ENCODE peak calls at places on chromosomes 12 and 14, in seven cellular contexts. X is uterus, J is A549, W is HepG2, U is mesenchymal stem cell, K is mammary epithelial cell, B is fibroblast of lung. C is an unnamed sample. For H3K4me1, the result is how much of the 10 kb centered on the place peaks cover.

GRCh38 chr12:117718141-117718540 is 250.6 kb downstream of the KSR2 start:
- DNase-seq in X (no peak), J (no peak), W (no peak), U (no peak), K (no peak), B (no peak), C (no peak)

GRCh38 chr14:95340201-95340697 is 20.5 kb upstream of the CLMN start:
- DNase-seq in X (no peak), J (peak), W (peak), U (no peak), K (no peak), B (no peak), C (no peak)

GRCh38 chr12:47988073-47989022 is 15.9 kb downstream of the COL2A1 start:
- DNase-seq in X (no peak), J (no peak), W (no peak), U (no peak), K (no peak), B (no peak), C (no peak)

GRCh38 chr14:99354166-99354875 is 82.3 kb upstream of the BCL11B start:
- DNase-seq in X (no peak), J (no peak), W (no peak), U (no peak), K (no peak), B (no peak), C (no peak)

GRCh38 chr12:101436146-101436545 is 28.6 kb upstream of the ARL1 start:
- DNase-seq in X (no peak), J (no peak), W (no peak), U (no peak), K (no peak), B (no peak), C (no peak)

GRCh38 chr12:119822046-119822445 is 55.1 kb downstream of the CIT start:
- DNase-seq in X (no peak), J (no peak), W (no peak), U (no peak), K (no peak), B (no peak), C (no peak)

GRCh38 chr14:69716483-69717187 is 50.3 kb upstream of the SRSF5 start:
- DNase-seq in X (no peak), J (no peak), W (no peak), U (peak), K (peak), B (peak), C (no peak)

GRCh38 chr14:56811596-56812363 is 1.5 kb upstream of the OTX2 start:
- DNase-seq in X (no peak), J (no peak), W (no peak), U (no peak), K (no peak), B (no peak), C (no peak)

GRCh38 chr12:68109444-68110217 is 49.9 kb downstream of the IFNG start:
- DNase-seq in X (no peak), J (no peak), W (no peak), U (no peak), K (no peak), B (no peak), C (no peak)

GRCh38 chr12:123233505-123234299 is 466 bp downstream of the MTRFR start:
- DNase-seq in X (no peak), J (no peak), W (no peak), U (no peak), K (no peak), B (no peak), C (peak)

GRCh38 chr14:90040411-90040810 is 21.4 kb upstream of the KCNK13 start:
- DNase-seq in X (no peak), J (no peak), W (no peak), U (no peak), K (no peak), B (no peak), C (no peak)

GRCh38 chr12:31533470-31533869 is 57.5 kb downstream of the DENND5B start:
- DNase-seq in X (no peak), J (no peak), W (peak), U (no peak), K (peak), B (no peak), C (no peak)

GRCh38 chr12:64618953-64619590 is 8.8 kb downstream of the RASSF3 start:
- DNase-seq in X (no peak), J (no peak), W (no peak), U (peak), K (peak), B (peak), C (no peak)

DNA sequence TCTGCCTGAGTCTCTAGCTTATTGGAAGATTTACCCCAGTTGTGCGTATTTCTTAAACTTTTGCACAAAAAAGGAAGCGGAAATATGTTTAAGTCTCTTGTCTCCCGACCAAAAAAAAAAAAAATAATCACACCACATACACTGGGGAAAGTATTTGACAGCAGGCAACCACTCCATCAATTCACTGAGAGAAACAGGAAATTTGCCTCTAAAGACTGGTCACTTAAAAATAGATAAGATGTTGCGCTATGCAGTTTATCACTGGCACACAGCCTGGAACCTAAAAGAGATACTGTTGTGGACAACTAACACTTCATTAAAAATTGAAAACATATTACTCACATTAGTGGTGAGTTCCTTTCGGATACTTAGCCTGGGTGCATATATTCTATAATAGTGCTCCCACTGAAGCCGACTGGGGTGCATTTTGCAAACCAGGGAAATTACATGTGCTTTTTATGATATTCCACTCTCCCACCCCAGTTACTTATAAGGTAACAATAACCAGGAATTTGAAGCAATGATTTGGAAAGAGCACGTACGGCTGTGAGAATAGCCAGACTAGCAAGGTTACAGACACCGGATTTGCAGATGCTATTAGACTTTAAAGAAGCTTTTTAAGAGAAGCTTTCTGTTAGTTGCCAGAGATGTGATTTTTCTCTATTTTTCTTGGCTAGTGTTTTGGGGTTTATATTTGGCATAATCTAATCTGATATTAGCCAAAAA is 311.6 kb downstream of the NOVA1 start:
- DNase-seq in X (no peak), J (no peak), W (no peak), U (peak), K (no peak), B (peak), C (no peak)
- H3K27ac ChIP-seq in X (peak), J (peak), W (no peak), U (no peak), K (no peak), B (peak), C (no peak)

GRCh38 chr12:132491761-132492378 is 1.9 kb downstream of the FBRSL1 start:
- DNase-seq in X (no peak), J (no peak), W (no peak), U (no peak), K (no peak), B (no peak), C (no peak)
- H3K4me1 ChIP-seq in X (under half), J (under half), W (half or more), U (half or more), K (under half), B (under half), C (half or more)

DNA sequence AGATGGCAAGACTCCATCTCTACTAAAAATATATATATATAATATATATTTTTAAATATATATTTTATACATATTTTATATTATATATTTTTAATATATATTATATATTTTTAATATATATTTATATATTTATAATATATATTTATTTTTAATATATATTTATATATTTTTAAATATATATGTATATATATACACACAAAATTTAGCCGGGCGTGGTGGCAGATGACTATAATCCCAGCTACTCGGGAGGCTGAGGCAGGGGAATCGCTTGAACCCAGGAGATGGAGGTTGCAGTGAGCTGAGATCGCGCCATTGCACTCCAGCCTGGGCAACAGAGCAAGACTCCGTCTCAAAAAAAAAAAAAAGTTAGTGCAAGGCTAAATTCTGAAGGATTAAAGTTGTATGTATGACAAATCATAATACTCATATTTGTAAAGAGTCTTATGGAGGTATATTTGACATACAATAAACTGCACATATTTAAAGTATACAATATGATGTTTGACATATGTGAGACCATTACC is 7.7 kb upstream of the TDG start:
- DNase-seq in X (no peak), J (no peak), W (no peak), U (no peak), K (no peak), B (no peak), C (no peak)
- H3K4me3 ChIP-seq in X (peak), J (peak), W (peak), U (no peak), K (no peak), B (peak), C (no peak)

DNA sequence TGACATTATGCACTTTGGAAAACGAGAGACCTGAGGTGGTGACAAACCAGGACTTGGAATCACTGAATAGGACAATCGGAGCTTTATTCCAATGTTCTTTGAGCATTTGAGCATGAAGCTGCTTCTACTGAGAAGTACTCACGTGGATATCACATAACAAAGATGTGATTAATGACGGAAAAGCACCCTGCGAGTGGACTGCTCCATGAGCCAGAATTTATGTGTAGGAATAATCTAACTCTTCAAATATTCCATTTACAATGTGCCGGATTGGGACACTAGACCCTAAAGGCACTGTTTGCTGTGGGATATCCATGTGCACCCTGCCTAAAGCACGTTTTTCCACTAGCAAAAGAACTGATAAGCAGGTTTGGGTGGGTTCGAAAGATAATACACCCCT is 866 bp upstream of the DUSP16 start:
- DNase-seq in X (no peak), J (no peak), W (no peak), U (peak), K (peak), B (no peak), C (no peak)
- H3K27ac ChIP-seq in X (peak), J (peak), W (peak), U (no peak), K (peak), B (no peak), C (peak)

C was measured in CD4-positive, CD25-positive, alpha-beta regulatory T cell.